ENCODE peak calls at places on chromosomes 12 and 14, in nine cellular contexts. R is fibroblast of lung, M is left cardiac atrium, K is LoVo, Y is small intestine, O is dorsolateral prefrontal cortex, B is progenitor cell of endocrine pancreas, I is thyroid gland, V is pancreas. L is an unnamed sample.

GRCh38 chr12:57242691-57243454 is 8.1 kb downstream of the STAC3 start:
- DNase-seq in R (peak; percentile 32), M (peak; percentile 62), K (peak; percentile 53), Y (peak; percentile 55), O (peak; percentile 71), B (peak; percentile 88), I (peak; percentile 41), V (peak; percentile 87), L (no peak)

GRCh38 chr12:29907486-29907885 is 123.7 kb upstream of the TMTC1 start:
- DNase-seq in R (peak; percentile 36), M (no peak), K (no peak), Y (no peak), O (no peak), B (no peak), I (no peak), V (no peak), L (no peak)

GRCh38 chr12:23049180-23049579 is 424.2 kb downstream of the ETNK1 start:
- DNase-seq in R (peak; percentile 39), M (no peak), K (no peak), Y (no peak), O (no peak), B (no peak), I (no peak), V (no peak), L (no peak)

GRCh38 chr12:133220521-133220920 is 15.2 kb downstream of the ANHX start:
- DNase-seq in R (no peak), M (no peak), K (no peak), Y (no peak), O (no peak), B (no peak), I (no peak), V (no peak), L (no peak)

GRCh38 chr14:24430143-24430681 is 458 bp downstream of the KHNYN start:
- DNase-seq in R (peak; percentile 68), M (peak; percentile 89), K (peak; percentile 67), Y (peak; percentile 60), O (no peak), B (peak; percentile 63), I (peak; percentile 79), V (peak; percentile 85), L (no peak)

GRCh38 chr12:121579981-121580868 is 598 bp downstream of the KDM2B start:
- DNase-seq in R (peak; percentile 57), M (peak; percentile 75), K (peak; percentile 72), Y (peak; percentile 64), O (peak; percentile 82), B (peak; percentile 44), I (peak; percentile 79), V (peak; percentile 83), L (peak; percentile 82)

GRCh38 chr14:22418631-22419030 is 170.4 kb downstream of the DAD1 start:
- DNase-seq in R (no peak), M (no peak), K (no peak), Y (no peak), O (no peak), B (no peak), I (peak; percentile 16), V (no peak), L (no peak)

GRCh38 chr14:51236314-51236713 is 3.7 kb upstream of the TMX1 start:
- DNase-seq in R (peak; percentile 23), M (no peak), K (no peak), Y (no peak), O (no peak), B (no peak), I (no peak), V (no peak), L (no peak)

GRCh38 chr12:52009081-52009751 is 2.5 kb downstream of the TAMALIN start:
- DNase-seq in R (no peak), M (no peak), K (no peak), Y (no peak), O (no peak), B (no peak), I (no peak), V (no peak), L (no peak)

GRCh38 chr12:67650528-67651379 is 2.2 kb downstream of the DYRK2 start:
- DNase-seq in R (no peak), M (no peak), K (no peak), Y (peak; percentile 23), O (no peak), B (no peak), I (no peak), V (no peak), L (no peak)